ENCODE peak calls at places on chromosomes 6 and 20, in seven cellular contexts. One of them, this sample, is unnamed.

GRCh38 chr20:19376451-19376971 is 164.1 kb downstream of the SLC24A3 start:
- DNase-seq in tibial nerve: no peak
- DNase-seq in heart right ventricle: peak; percentile 24
- DNase-seq in body of pancreas: no peak
- DNase-seq in AG09319: no peak
- DNase-seq in GM13976: no peak
- DNase-seq in AG10803: no peak
- DNase-seq in this sample: no peak

GRCh38 chr6:41098366-41098765 is 25.6 kb downstream of the NFYA start:
- DNase-seq in body of pancreas: no peak
- DNase-seq in AG10803: no peak
- DNase-seq in heart right ventricle: no peak
- DNase-seq in AG09319: no peak
- DNase-seq in GM13976: no peak
- DNase-seq in tibial nerve: no peak
- DNase-seq in this sample: no peak

GRCh38 chr20:25284131-25284601 is 36.3 kb downstream of the PYGB start:
- DNase-seq in heart right ventricle: no peak
- DNase-seq in AG10803: no peak
- DNase-seq in GM13976: no peak
- DNase-seq in AG09319: no peak
- DNase-seq in body of pancreas: peak; percentile 8
- DNase-seq in tibial nerve: no peak
- DNase-seq in this sample: no peak

GRCh38 chr6:142900467-142900961 is 44.5 kb downstream of the HIVEP2 start:
- DNase-seq in body of pancreas: no peak
- DNase-seq in AG10803: peak; percentile 37
- DNase-seq in AG09319: no peak
- DNase-seq in heart right ventricle: no peak
- DNase-seq in GM13976: no peak
- DNase-seq in tibial nerve: no peak
- DNase-seq in this sample: peak; percentile 16

GRCh38 chr20:32534661-32535240 is 50.4 kb downstream of the NOL4L start:
- DNase-seq in AG10803: no peak
- DNase-seq in body of pancreas: no peak
- DNase-seq in GM13976: no peak
- DNase-seq in heart right ventricle: no peak
- DNase-seq in tibial nerve: no peak
- DNase-seq in AG09319: no peak
- DNase-seq in this sample: no peak

GRCh38 chr6:128491041-128491642 is 29.3 kb downstream of the PTPRK start:
- DNase-seq in AG10803: no peak
- DNase-seq in GM13976: no peak
- DNase-seq in AG09319: no peak
- DNase-seq in body of pancreas: peak; percentile 40
- DNase-seq in tibial nerve: no peak
- DNase-seq in heart right ventricle: no peak
- DNase-seq in this sample: no peak

GRCh38 chr6:17883665-17884500 is 103.6 kb downstream of the KIF13A start:
- DNase-seq in heart right ventricle: no peak
- DNase-seq in body of pancreas: no peak
- DNase-seq in AG09319: no peak
- DNase-seq in tibial nerve: no peak
- DNase-seq in GM13976: no peak
- DNase-seq in AG10803: no peak
- DNase-seq in this sample: no peak

GRCh38 chr20:62376112-62377063 is 9.3 kb upstream of the LAMA5 start:
- DNase-seq in AG10803: no peak
- DNase-seq in GM13976: no peak
- DNase-seq in tibial nerve: no peak
- DNase-seq in heart right ventricle: peak; percentile 62
- DNase-seq in AG09319: no peak
- DNase-seq in body of pancreas: peak; percentile 59
- DNase-seq in this sample: peak; percentile 70

GRCh38 chr6:129124334-129124733 is 241.4 kb downstream of the LAMA2 start:
- DNase-seq in heart right ventricle: no peak
- DNase-seq in body of pancreas: no peak
- DNase-seq in AG09319: no peak
- DNase-seq in AG10803: no peak
- DNase-seq in tibial nerve: no peak
- DNase-seq in GM13976: no peak
- DNase-seq in this sample: no peak

GRCh38 chr6:158018851-158019361 is 37.2 kb downstream of the SYNJ2 start:
- DNase-seq in AG10803: peak; percentile 52
- DNase-seq in heart right ventricle: no peak
- DNase-seq in body of pancreas: no peak
- DNase-seq in GM13976: no peak
- DNase-seq in AG09319: no peak
- DNase-seq in tibial nerve: no peak
- DNase-seq in this sample: no peak

GRCh38 chr20:3423126-3423525 is 15.7 kb upstream of the DNAAF9 start:
- DNase-seq in body of pancreas: no peak
- DNase-seq in AG09319: no peak
- DNase-seq in tibial nerve: no peak
- DNase-seq in GM13976: no peak
- DNase-seq in heart right ventricle: no peak
- DNase-seq in AG10803: no peak
- DNase-seq in this sample: no peak

GRCh38 chr6:68693271-68693670 is 58.2 kb downstream of the ADGRB3 start:
- DNase-seq in AG10803: no peak
- DNase-seq in body of pancreas: no peak
- DNase-seq in tibial nerve: no peak
- DNase-seq in heart right ventricle: no peak
- DNase-seq in GM13976: no peak
- DNase-seq in AG09319: no peak
- DNase-seq in this sample: no peak

GRCh38 chr20:440148-440547 is 22.2 kb downstream of the TBC1D20 start:
- DNase-seq in AG09319: no peak
- DNase-seq in body of pancreas: no peak
- DNase-seq in tibial nerve: no peak
- DNase-seq in GM13976: no peak
- DNase-seq in AG10803: no peak
- DNase-seq in heart right ventricle: no peak
- DNase-seq in this sample: no peak

GRCh38 chr6:93675856-93676255 is 256.5 kb upstream of the EPHA7 start:
- DNase-seq in tibial nerve: no peak
- DNase-seq in AG09319: no peak
- DNase-seq in body of pancreas: no peak
- DNase-seq in heart right ventricle: no peak
- DNase-seq in GM13976: no peak
- DNase-seq in AG10803: no peak
- DNase-seq in this sample: no peak

GRCh38 chr6:38897507-38897906 is 151.1 kb upstream of the GLP1R start:
- DNase-seq in GM13976: no peak
- DNase-seq in body of pancreas: no peak
- DNase-seq in AG09319: no peak
- DNase-seq in AG10803: no peak
- DNase-seq in tibial nerve: no peak
- DNase-seq in heart right ventricle: no peak
- DNase-seq in this sample: no peak

GRCh38 chr6:20911826-20912225 is 377.6 kb downstream of the CDKAL1 start:
- DNase-seq in GM13976: no peak
- DNase-seq in AG09319: no peak
- DNase-seq in AG10803: no peak
- DNase-seq in tibial nerve: no peak
- DNase-seq in heart right ventricle: no peak
- DNase-seq in body of pancreas: no peak
- DNase-seq in this sample: no peak

GRCh38 chr6:48318670-48319069 is 207.7 kb upstream of the PTCHD4 start:
- DNase-seq in tibial nerve: no peak
- DNase-seq in AG10803: no peak
- DNase-seq in AG09319: no peak
- DNase-seq in GM13976: no peak
- DNase-seq in heart right ventricle: no peak
- DNase-seq in body of pancreas: no peak
- DNase-seq in this sample: no peak

DNA sequence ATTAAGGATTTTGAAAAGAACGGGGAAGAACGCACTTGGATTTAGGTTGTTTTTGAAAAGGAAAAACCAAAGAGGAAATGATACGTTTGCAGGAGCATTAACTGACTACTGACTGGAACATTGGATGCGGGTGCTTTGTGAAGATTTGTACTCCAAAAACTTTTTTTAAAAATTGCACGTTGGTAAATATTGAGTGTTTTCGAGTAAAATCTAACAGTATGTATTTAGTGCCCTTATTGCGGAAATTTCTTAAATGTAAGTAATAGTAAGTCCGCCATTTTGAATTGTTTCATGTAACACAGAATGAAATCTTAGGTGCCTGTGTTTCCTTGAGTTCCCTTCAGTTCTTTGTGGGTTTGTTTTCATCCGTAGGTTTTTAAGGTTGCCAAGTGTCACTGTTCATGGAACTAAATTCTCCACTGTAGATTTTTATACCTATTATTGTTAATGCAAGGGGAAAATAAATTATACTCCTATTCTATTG is 15.2 kb upstream of the LIN28B start:
- DNase-seq in AG09319: no peak
- DNase-seq in GM13976: no peak
- DNase-seq in heart right ventricle: no peak
- DNase-seq in AG10803: no peak
- DNase-seq in body of pancreas: no peak
- DNase-seq in tibial nerve: no peak
- DNase-seq in this sample: no peak
- TF ChIP-seq CTCF in AG09319: no peak
- TF ChIP-seq CTCF in GM13976: no peak
- TF ChIP-seq CTCF in heart right ventricle: no peak
- TF ChIP-seq CTCF in AG10803: no peak
- TF ChIP-seq CTCF in body of pancreas: no peak
- TF ChIP-seq CTCF in tibial nerve: no peak
- TF ChIP-seq CTCF in this sample: peak; percentile 24

DNA sequence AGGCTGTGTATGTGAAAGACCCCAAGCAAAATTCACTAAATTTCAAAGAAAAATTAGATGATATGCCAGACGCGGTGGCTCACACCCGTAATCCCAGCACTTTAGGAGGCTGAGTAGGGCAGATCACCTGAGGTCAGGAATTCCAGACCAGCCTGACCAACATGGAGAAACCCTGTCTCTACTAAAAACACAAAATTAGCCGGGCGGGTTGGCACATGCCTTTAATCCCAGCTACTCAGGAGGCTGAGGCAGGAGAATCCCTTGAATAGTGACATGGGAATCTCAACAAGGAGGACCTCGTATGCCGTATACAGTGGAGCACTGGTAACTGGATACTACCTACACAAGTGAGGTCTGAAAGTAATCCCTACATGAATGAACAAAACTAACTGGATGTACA is 92.7 kb upstream of the JARID2 start:
- DNase-seq in GM13976: no peak
- DNase-seq in AG10803: no peak
- DNase-seq in body of pancreas: no peak
- DNase-seq in AG09319: no peak
- DNase-seq in heart right ventricle: no peak
- DNase-seq in tibial nerve: no peak
- DNase-seq in this sample: no peak
- TF ChIP-seq CTCF in GM13976: no peak
- TF ChIP-seq CTCF in AG10803: no peak
- TF ChIP-seq CTCF in body of pancreas: no peak
- TF ChIP-seq CTCF in AG09319: no peak
- TF ChIP-seq CTCF in heart right ventricle: no peak
- TF ChIP-seq CTCF in tibial nerve: no peak
- TF ChIP-seq CTCF in this sample: no peak

DNA sequence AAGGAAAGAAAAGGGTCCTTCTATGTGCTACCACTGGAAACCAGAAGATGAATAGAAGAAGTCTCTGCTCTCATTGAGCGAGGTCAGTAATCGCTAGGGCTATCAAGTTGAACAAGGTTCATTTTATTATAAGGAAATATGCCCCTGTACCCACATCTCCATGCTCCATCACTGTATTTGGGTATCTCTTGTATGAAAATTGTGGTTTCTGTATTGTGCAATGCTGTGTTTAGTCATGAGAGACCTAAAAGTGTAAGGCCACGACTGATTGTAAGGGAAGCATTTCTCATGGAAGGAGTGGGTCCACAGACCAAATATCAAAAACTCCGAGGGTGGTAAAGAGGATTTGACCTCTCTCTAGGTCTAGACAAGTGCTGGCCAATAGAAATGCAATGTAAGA is 3.6 kb upstream of the HS3ST5 start:
- DNase-seq in AG10803: no peak
- DNase-seq in heart right ventricle: no peak
- DNase-seq in AG09319: no peak
- DNase-seq in GM13976: no peak
- DNase-seq in tibial nerve: no peak
- DNase-seq in body of pancreas: no peak
- DNase-seq in this sample: no peak
- TF ChIP-seq CTCF in AG10803: no peak
- TF ChIP-seq CTCF in heart right ventricle: no peak
- TF ChIP-seq CTCF in AG09319: no peak
- TF ChIP-seq CTCF in GM13976: no peak
- TF ChIP-seq CTCF in tibial nerve: no peak
- TF ChIP-seq CTCF in body of pancreas: no peak
- TF ChIP-seq CTCF in this sample: no peak

GRCh38 chr20:18255526-18255925 is 32.8 kb upstream of the ZNF133 start:
- DNase-seq in body of pancreas: no peak
- DNase-seq in AG10803: no peak
- DNase-seq in tibial nerve: no peak
- DNase-seq in AG09319: no peak
- DNase-seq in GM13976: no peak
- DNase-seq in heart right ventricle: no peak
- DNase-seq in this sample: no peak

GRCh38 chr20:18259730-18260129 is 28.6 kb upstream of the ZNF133 start:
- DNase-seq in heart right ventricle: no peak
- DNase-seq in AG10803: no peak
- DNase-seq in body of pancreas: no peak
- DNase-seq in GM13976: no peak
- DNase-seq in tibial nerve: no peak
- DNase-seq in AG09319: no peak
- DNase-seq in this sample: no peak

GRCh38 chr20:18256440-18257090 is 31.8 kb upstream of the ZNF133 start:
- DNase-seq in AG10803: no peak
- DNase-seq in body of pancreas: no peak
- DNase-seq in GM13976: no peak
- DNase-seq in heart right ventricle: no peak
- DNase-seq in tibial nerve: no peak
- DNase-seq in AG09319: no peak
- DNase-seq in this sample: no peak

GRCh38 chr20:18254615-18255014 is 33.7 kb upstream of the ZNF133 start:
- DNase-seq in GM13976: no peak
- DNase-seq in tibial nerve: no peak
- DNase-seq in AG09319: no peak
- DNase-seq in heart right ventricle: no peak
- DNase-seq in AG10803: no peak
- DNase-seq in body of pancreas: no peak
- DNase-seq in this sample: no peak

DNA sequence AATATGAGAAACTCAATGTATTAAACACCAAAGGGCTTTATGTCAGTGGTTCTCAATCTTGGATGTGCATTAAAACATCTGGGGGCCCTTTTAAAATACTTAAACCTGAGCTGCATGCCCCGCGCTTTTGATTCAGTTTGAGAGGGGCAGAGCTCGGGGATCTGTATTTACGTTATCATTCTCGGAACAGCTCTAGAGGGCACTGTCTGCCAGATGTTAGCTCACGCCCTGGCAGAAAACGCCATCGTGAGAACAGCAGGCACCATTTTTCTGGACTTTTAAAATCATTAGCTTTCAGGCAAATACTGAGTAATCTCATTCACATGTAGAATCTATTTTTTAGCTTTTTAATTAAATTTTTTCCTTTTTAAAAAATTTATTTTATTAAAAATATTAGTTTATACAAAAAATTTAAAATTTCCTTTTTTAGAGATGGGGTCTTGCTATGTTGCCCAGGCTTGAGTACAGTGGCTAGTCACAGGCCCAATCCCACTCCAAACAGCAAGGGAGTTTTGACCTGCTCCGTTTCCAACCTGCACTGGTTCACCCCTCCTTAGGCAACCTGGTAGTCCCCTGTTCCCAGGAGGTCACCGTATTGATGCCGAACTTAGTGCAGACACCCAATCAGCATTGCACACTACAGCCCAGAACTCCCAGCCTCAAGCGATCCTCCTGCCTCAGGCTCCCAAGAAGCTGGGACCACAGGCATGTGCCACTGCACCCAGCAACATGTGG is 30.0 kb upstream of the ZNF133 start:
- DNase-seq in GM13976: no peak
- DNase-seq in heart right ventricle: no peak
- DNase-seq in AG10803: no peak
- DNase-seq in tibial nerve: no peak
- DNase-seq in AG09319: no peak
- DNase-seq in body of pancreas: no peak
- DNase-seq in this sample: no peak
- TF ChIP-seq CTCF in GM13976: no peak
- TF ChIP-seq CTCF in heart right ventricle: no peak
- TF ChIP-seq CTCF in AG10803: no peak
- TF ChIP-seq CTCF in tibial nerve: no peak
- TF ChIP-seq CTCF in AG09319: no peak
- TF ChIP-seq CTCF in body of pancreas: no peak
- TF ChIP-seq CTCF in this sample: no peak

This sample was measured in nephron progenitor cell.